ENCODE peak calls at places on chromosomes 11 and 22, in seven cellular contexts. W is cardiac muscle cell; U is astrocyte; R is HFF-Myc; V is endothelial cell; G is T47D; L is activated CD4-positive, alpha-beta T cell treated with anti-CD3 and anti-CD28 coated beads, Interleukin-2, amount 50 U/mL, for 48 hours. K is an unnamed sample.

GRCh38 chr22:42742940-42743339 is 22.3 kb upstream of the A4GALT start:
- DNase-seq in W (no peak), U (no peak), R (no peak), V (no peak), G (no peak), L (no peak), K (peak)

GRCh38 chr22:24416611-24417010 is 10.8 kb upstream of the ADORA2A start:
- DNase-seq in W (no peak), U (no peak), R (no peak), V (no peak), G (no peak), L (no peak), K (no peak)

GRCh38 chr11:4459470-4459869 is 10.4 kb downstream of the OR52K2 start:
- DNase-seq in W (no peak), U (no peak), R (no peak), V (no peak), G (no peak), L (no peak), K (peak)

GRCh38 chr11:3225159-3225758 is 6.6 kb upstream of the MRGPRG start:
- DNase-seq in W (no peak), U (no peak), R (no peak), V (no peak), G (no peak), L (no peak), K (no peak)

GRCh38 chr22:44372611-44373010 is 59.9 kb upstream of the SHISAL1 start:
- DNase-seq in W (no peak), U (no peak), R (no peak), V (no peak), G (no peak), L (no peak), K (no peak)

GRCh38 chr11:1827931-1828330 is 6.9 kb upstream of the SYT8 start:
- DNase-seq in W (no peak), U (no peak), R (no peak), V (no peak), G (no peak), L (no peak), K (no peak)

GRCh38 chr11:83280256-83280655 is 5.9 kb downstream of the CCDC90B start:
- DNase-seq in W (no peak), U (peak), R (no peak), V (no peak), G (no peak), L (no peak), K (no peak)

GRCh38 chr11:62707277-62707771 is at the start of the genes BSCL2 and GNG3:
- DNase-seq in W (peak), U (no peak), R (no peak), V (peak), G (no peak), L (no peak), K (peak)

GRCh38 chr11:61141601-61142028 is 19.6 kb downstream of the VPS37C start:
- DNase-seq in W (no peak), U (no peak), R (no peak), V (no peak), G (peak), L (no peak), K (no peak)

GRCh38 chr11:83070878-83071640 is 638 bp downstream of the RAB30 start:
- DNase-seq in W (peak), U (no peak), R (no peak), V (peak), G (no peak), L (peak), K (peak)

GRCh38 chr11:115941481-115941993 is 437.3 kb upstream of the CADM1 start:
- DNase-seq in W (no peak), U (peak), R (no peak), V (no peak), G (peak), L (no peak), K (peak)

GRCh38 chr11:122205036-122205435 is 89.0 kb upstream of the BLID start:
- DNase-seq in W (no peak), U (no peak), R (no peak), V (no peak), G (peak), L (no peak), K (no peak)

GRCh38 chr11:132941761-132942160 is 590.5 kb downstream of the OPCML start:
- DNase-seq in W (no peak), U (no peak), R (no peak), V (no peak), G (no peak), L (no peak), K (no peak)

GRCh38 chr11:33620423-33621120 is 80.1 kb downstream of the C11orf91 start:
- DNase-seq in W (no peak), U (peak), R (no peak), V (no peak), G (no peak), L (no peak), K (no peak)

GRCh38 chr11:36354221-36355003 is 58.3 kb downstream of the PRR5L start:
- DNase-seq in W (no peak), U (peak), R (no peak), V (no peak), G (no peak), L (no peak), K (no peak)

GRCh38 chr11:12930850-12931249 is 78.3 kb upstream of the RASSF10 start:
- DNase-seq in W (no peak), U (no peak), R (no peak), V (no peak), G (no peak), L (no peak), K (no peak)

GRCh38 chr11:12137938-12138731 is 27.7 kb downstream of the MICAL2 start:
- DNase-seq in W (no peak), U (peak), R (peak), V (no peak), G (peak), L (no peak), K (no peak)

GRCh38 chr11:35608502-35608901 is 9.8 kb upstream of the FJX1 start:
- DNase-seq in W (no peak), U (no peak), R (no peak), V (no peak), G (no peak), L (no peak), K (no peak)

GRCh38 chr22:40628354-40629042 is 8.0 kb downstream of the MRTFA start:
- DNase-seq in W (no peak), U (peak), R (no peak), V (no peak), G (no peak), L (peak), K (no peak)

GRCh38 chr11:117822031-117822521 is 2.5 kb downstream of the FXYD2 start:
- DNase-seq in W (peak), U (no peak), R (no peak), V (peak), G (peak), L (peak), K (peak)

GRCh38 chr22:16717699-16718558 is 107.3 kb downstream of the XKR3 start:
- DNase-seq in W (no peak), U (no peak), R (no peak), V (no peak), G (peak), L (no peak), K (peak)

GRCh38 chr22:32649515-32650200 is 151.8 kb upstream of the TIMP3 start:
- DNase-seq in W (no peak), U (peak), R (no peak), V (no peak), G (no peak), L (no peak), K (no peak)

GRCh38 chr11:95232666-95233065 is 1.7 kb upstream of the SESN3 start:
- DNase-seq in W (no peak), U (no peak), R (no peak), V (no peak), G (no peak), L (no peak), K (no peak)

GRCh38 chr11:131810511-131810910 is 440.1 kb downstream of the NTM start:
- DNase-seq in W (no peak), U (no peak), R (no peak), V (no peak), G (no peak), L (no peak), K (no peak)

GRCh38 chr11:106101797-106102196 is 24.3 kb downstream of the AASDHPPT start:
- DNase-seq in W (no peak), U (peak), R (peak), V (no peak), G (no peak), L (no peak), K (no peak)

GRCh38 chr11:116865696-116866095 is 28.3 kb upstream of the APOA1 start:
- DNase-seq in W (no peak), U (no peak), R (no peak), V (no peak), G (no peak), L (no peak), K (no peak)

GRCh38 chr11:128904303-128904871 is 13.2 kb downstream of the KCNJ5 start:
- DNase-seq in W (no peak), U (no peak), R (no peak), V (no peak), G (no peak), L (no peak), K (no peak)

GRCh38 chr11:64260147-64260708 is 8.9 kb downstream of the PLCB3 start:
- DNase-seq in W (no peak), U (no peak), R (no peak), V (no peak), G (no peak), L (no peak), K (no peak)

GRCh38 chr11:130418210-130418609 is 10.2 kb downstream of the ADAMTS8 start:
- DNase-seq in W (no peak), U (no peak), R (no peak), V (no peak), G (no peak), L (no peak), K (no peak)

GRCh38 chr11:65640483-65641207 is 2.7 kb downstream of the SIPA1 start:
- DNase-seq in W (no peak), U (no peak), R (no peak), V (peak), G (no peak), L (peak), K (no peak)

GRCh38 chr11:61532136-61533038 is 23.8 kb downstream of the LRRC10B start:
- DNase-seq in W (peak), U (no peak), R (no peak), V (peak), G (peak), L (peak), K (peak)

K was measured in testis.